ENCODE peak calls at places on chromosomes 3 and 15, in ten cellular contexts. L is astrocyte of the spinal cord; E is NCI-H2171; K is WTC11; F is EL; U is stimulated activated CD4-positive, alpha-beta T cell treated with anti-CD3 and anti-CD28 coated beads, Interleukin-12 subunit alpha, Interleukin-12 subunit beta, amount 100 ng/mL, for 48 hours; A is CMK; W is kidney glomerular epithelial cell; G is stomach; X is left colon. B is an unnamed sample.

GRCh38 chr15:26115229-26115943 is 252.3 kb upstream of the ATP10A start:
- DNase-seq in L (no peak), E (no peak), K (no peak), F (no peak), U (no peak), A (no peak), W (no peak), G (no peak), X (no peak), B (no peak)

GRCh38 chr3:149342413-149343340 is 9.2 kb upstream of the TM4SF18 start:
- DNase-seq in L (peak), E (no peak), K (no peak), F (peak), U (no peak), A (no peak), W (peak), G (no peak), X (no peak), B (peak)

GRCh38 chr3:161496508-161496907 is at the start of gene OTOL1:
- DNase-seq in L (no peak), E (no peak), K (no peak), F (no peak), U (no peak), A (no peak), W (no peak), G (no peak), X (no peak), B (no peak)

GRCh38 chr15:63052961-63053698 is 10.6 kb downstream of the TPM1 start:
- DNase-seq in L (peak), E (peak), K (no peak), F (peak), U (no peak), A (no peak), W (peak), G (peak), X (no peak), B (peak)

GRCh38 chr3:147305533-147306241 is 100.7 kb downstream of the ZIC4 start:
- DNase-seq in L (peak), E (no peak), K (no peak), F (peak), U (no peak), A (no peak), W (no peak), G (no peak), X (no peak), B (peak)

GRCh38 chr15:78930577-78931388 is 14.1 kb downstream of the CTSH start:
- DNase-seq in L (peak), E (no peak), K (no peak), F (peak), U (no peak), A (no peak), W (peak), G (no peak), X (no peak), B (peak)

GRCh38 chr15:57012557-57012956 is 94.1 kb downstream of the TCF12 start:
- DNase-seq in L (no peak), E (no peak), K (no peak), F (no peak), U (no peak), A (no peak), W (no peak), G (no peak), X (no peak), B (no peak)

GRCh38 chr3:48859188-48859587 is 11.5 kb upstream of the PRKAR2A start:
- DNase-seq in L (no peak), E (no peak), K (no peak), F (no peak), U (no peak), A (no peak), W (no peak), G (no peak), X (peak), B (no peak)

GRCh38 chr3:100022506-100022905 is 91.8 kb downstream of the FILIP1L start:
- DNase-seq in L (no peak), E (no peak), K (no peak), F (no peak), U (no peak), A (no peak), W (peak), G (no peak), X (no peak), B (no peak)

GRCh38 chr3:31253782-31254181 is 278.9 kb upstream of the STT3B start:
- DNase-seq in L (no peak), E (no peak), K (no peak), F (no peak), U (no peak), A (no peak), W (no peak), G (no peak), X (no peak), B (no peak)

GRCh38 chr15:39538936-39539335 is 41.9 kb upstream of the THBS1 start:
- DNase-seq in L (no peak), E (no peak), K (no peak), F (no peak), U (no peak), A (no peak), W (no peak), G (no peak), X (no peak), B (no peak)

GRCh38 chr3:50269977-50270413 is 1.0 kb downstream of the SEMA3B start:
- DNase-seq in L (no peak), E (no peak), K (no peak), F (peak), U (no peak), A (no peak), W (peak), G (no peak), X (no peak), B (peak)

GRCh38 chr3:85790445-85791030 is 831.7 kb downstream of the CADM2 start:
- DNase-seq in L (no peak), E (no peak), K (no peak), F (no peak), U (no peak), A (no peak), W (no peak), G (peak), X (no peak), B (no peak)

GRCh38 chr3:146537603-146538002 is 6.8 kb downstream of the PLSCR1 start:
- DNase-seq in L (no peak), E (no peak), K (no peak), F (peak), U (no peak), A (no peak), W (no peak), G (no peak), X (no peak), B (no peak)

GRCh38 chr15:22930782-22931484 is 49.2 kb downstream of the CYFIP1 start:
- DNase-seq in L (no peak), E (peak), K (no peak), F (peak), U (no peak), A (no peak), W (no peak), G (peak), X (peak), B (peak)

GRCh38 chr3:79329154-79329553 is 438.6 kb downstream of the ROBO1 start:
- DNase-seq in L (peak), E (peak), K (no peak), F (peak), U (no peak), A (no peak), W (peak), G (no peak), X (no peak), B (no peak)

GRCh38 chr15:48682949-48683651 is 37.6 kb upstream of the FBN1 start:
- DNase-seq in L (peak), E (no peak), K (no peak), F (peak), U (no peak), A (no peak), W (no peak), G (peak), X (peak), B (peak)

GRCh38 chr3:115975353-115975752 is 352.0 kb downstream of the GAP43 start:
- DNase-seq in L (peak), E (no peak), K (no peak), F (peak), U (no peak), A (no peak), W (peak), G (no peak), X (no peak), B (peak)

GRCh38 chr15:29454506-29454905 is 184.9 kb upstream of the NSMCE3 start:
- DNase-seq in L (peak), E (no peak), K (no peak), F (no peak), U (no peak), A (no peak), W (no peak), G (no peak), X (no peak), B (no peak)

GRCh38 chr3:159260049-159260662 is 458.3 kb downstream of the MFSD1 start:
- DNase-seq in L (peak), E (peak), K (peak), F (peak), U (no peak), A (no peak), W (peak), G (no peak), X (no peak), B (peak)

GRCh38 chr3:114615535-114616064 is 321.8 kb downstream of the TIGIT start:
- DNase-seq in L (no peak), E (no peak), K (no peak), F (no peak), U (no peak), A (no peak), W (no peak), G (no peak), X (no peak), B (no peak)

GRCh38 chr3:129021140-129021551 is 20.0 kb downstream of the EFCC1 start:
- DNase-seq in L (peak), E (no peak), K (no peak), F (peak), U (no peak), A (no peak), W (no peak), G (no peak), X (no peak), B (peak)

GRCh38 chr3:41175365-41175764 is 23.9 kb upstream of the CTNNB1 start:
- DNase-seq in L (peak), E (no peak), K (no peak), F (peak), U (no peak), A (no peak), W (no peak), G (no peak), X (no peak), B (peak)

GRCh38 chr3:10459954-10460754 is 45.2 kb downstream of the ATP2B2 start:
- DNase-seq in L (peak), E (no peak), K (peak), F (peak), U (peak), A (peak), W (peak), G (peak), X (no peak), B (peak)

GRCh38 chr3:147987549-147987948 is 578.4 kb downstream of the ZIC1 start:
- DNase-seq in L (no peak), E (no peak), K (no peak), F (peak), U (no peak), A (no peak), W (no peak), G (no peak), X (no peak), B (no peak)

GRCh38 chr3:88816445-88816844 is 291.0 kb upstream of the EPHA3 start:
- DNase-seq in L (no peak), E (no peak), K (no peak), F (no peak), U (no peak), A (no peak), W (no peak), G (no peak), X (no peak), B (no peak)

GRCh38 chr3:138082085-138082991 is 33.1 kb downstream of the DZIP1L start:
- DNase-seq in L (peak), E (no peak), K (no peak), F (peak), U (no peak), A (no peak), W (peak), G (peak), X (no peak), B (peak)

GRCh38 chr3:154776549-154777230 is 303.4 kb upstream of the MME start:
- DNase-seq in L (no peak), E (no peak), K (no peak), F (no peak), U (no peak), A (no peak), W (no peak), G (no peak), X (no peak), B (no peak)

GRCh38 chr3:8622873-8623725 is 21.5 kb downstream of the SSUH2 start:
- DNase-seq in L (peak), E (peak), K (peak), F (peak), U (peak), A (no peak), W (peak), G (peak), X (peak), B (peak)

GRCh38 chr15:89971592-89971997 is 29.5 kb upstream of the ZNF710 start:
- DNase-seq in L (peak), E (no peak), K (peak), F (peak), U (peak), A (no peak), W (peak), G (peak), X (peak), B (peak)

GRCh38 chr3:130565224-130565623 is 48.2 kb downstream of the COL6A6 start:
- DNase-seq in L (no peak), E (no peak), K (peak), F (no peak), U (no peak), A (no peak), W (no peak), G (no peak), X (no peak), B (no peak)

GRCh38 chr3:45923755-45924154 is 19.5 kb upstream of the CXCR6 start:
- DNase-seq in L (peak), E (no peak), K (no peak), F (peak), U (no peak), A (no peak), W (peak), G (no peak), X (no peak), B (peak)

GRCh38 chr3:185337231-185337816 is 25.6 kb upstream of the MAP3K13 start:
- DNase-seq in L (no peak), E (no peak), K (no peak), F (no peak), U (no peak), A (no peak), W (peak), G (no peak), X (no peak), B (no peak)

GRCh38 chr3:172260381-172260780 is 187.9 kb downstream of the GHSR start:
- DNase-seq in L (peak), E (no peak), K (no peak), F (peak), U (no peak), A (no peak), W (no peak), G (no peak), X (no peak), B (peak)

GRCh38 chr15:92383528-92384326 is 10.0 kb upstream of the ST8SIA2 start:
- DNase-seq in L (no peak), E (no peak), K (peak), F (no peak), U (no peak), A (no peak), W (no peak), G (no peak), X (no peak), B (peak)